ENCODE peak calls at places on chromosome 21, in eight cellular contexts. One of them, this sample, is unnamed.
A peak's percentile ranks its signal among the peaks of the same experiment; 100 is the strongest.

GRCh38 chr21:28431527-28432200 is 561.0 kb downstream of the LTN1 start:
- DNase-seq in colonic mucosa: no peak
- DNase-seq in HEK293T: no peak
- DNase-seq in T-cell: no peak
- DNase-seq in HTR-8/SVneo: no peak
- DNase-seq in natural killer cell: no peak
- DNase-seq in HAP-1: no peak
- DNase-seq in left cardiac atrium: no peak
- DNase-seq in this sample: no peak

GRCh38 chr21:43815107-43815742 is 25.8 kb downstream of the RRP1 start:
- DNase-seq in colonic mucosa: no peak
- DNase-seq in HEK293T: no peak
- DNase-seq in T-cell: no peak
- DNase-seq in HTR-8/SVneo: no peak
- DNase-seq in natural killer cell: no peak
- DNase-seq in HAP-1: no peak
- DNase-seq in left cardiac atrium: no peak
- DNase-seq in this sample: no peak

GRCh38 chr21:44952116-44952928 is 12.5 kb downstream of the SLX9 start:
- DNase-seq in colonic mucosa: no peak
- DNase-seq in HEK293T: no peak
- DNase-seq in T-cell: no peak
- DNase-seq in HTR-8/SVneo: no peak
- DNase-seq in natural killer cell: no peak
- DNase-seq in HAP-1: no peak
- DNase-seq in left cardiac atrium: peak; percentile 72
- DNase-seq in this sample: peak; percentile 62

GRCh38 chr21:15061747-15062146 is 3.1 kb downstream of the NRIP1 start:
- DNase-seq in colonic mucosa: no peak
- DNase-seq in HEK293T: no peak
- DNase-seq in T-cell: no peak
- DNase-seq in HTR-8/SVneo: no peak
- DNase-seq in natural killer cell: no peak
- DNase-seq in HAP-1: no peak
- DNase-seq in left cardiac atrium: no peak
- DNase-seq in this sample: no peak

GRCh38 chr21:16773206-16773605 is 739.6 kb upstream of the CXADR start:
- DNase-seq in colonic mucosa: no peak
- DNase-seq in HEK293T: no peak
- DNase-seq in T-cell: no peak
- DNase-seq in HTR-8/SVneo: peak; percentile 3
- DNase-seq in natural killer cell: no peak
- DNase-seq in HAP-1: no peak
- DNase-seq in left cardiac atrium: no peak
- DNase-seq in this sample: no peak

GRCh38 chr21:44514218-44514520 is 25.8 kb downstream of the KRTAP10-1 start:
- DNase-seq in colonic mucosa: no peak
- DNase-seq in HEK293T: no peak
- DNase-seq in T-cell: no peak
- DNase-seq in HTR-8/SVneo: no peak
- DNase-seq in natural killer cell: no peak
- DNase-seq in HAP-1: no peak
- DNase-seq in left cardiac atrium: no peak
- DNase-seq in this sample: peak; percentile 65

GRCh38 chr21:32192291-32192690 is 86.6 kb downstream of the MIS18A start:
- DNase-seq in colonic mucosa: no peak
- DNase-seq in HEK293T: no peak
- DNase-seq in T-cell: no peak
- DNase-seq in HTR-8/SVneo: no peak
- DNase-seq in natural killer cell: no peak
- DNase-seq in HAP-1: no peak
- DNase-seq in left cardiac atrium: no peak
- DNase-seq in this sample: no peak

GRCh38 chr21:40049031-40049958 is 182.1 kb downstream of the PCP4 start:
- DNase-seq in colonic mucosa: no peak
- DNase-seq in HEK293T: no peak
- DNase-seq in T-cell: no peak
- DNase-seq in HTR-8/SVneo: no peak
- DNase-seq in natural killer cell: no peak
- DNase-seq in HAP-1: no peak
- DNase-seq in left cardiac atrium: no peak
- DNase-seq in this sample: no peak

GRCh38 chr21:34974162-34974981 is 74.7 kb downstream of the RUNX1 start:
- DNase-seq in colonic mucosa: no peak
- DNase-seq in HEK293T: no peak
- DNase-seq in T-cell: peak; percentile 30
- DNase-seq in HTR-8/SVneo: no peak
- DNase-seq in natural killer cell: peak; percentile 31
- DNase-seq in HAP-1: no peak
- DNase-seq in left cardiac atrium: no peak
- DNase-seq in this sample: no peak

GRCh38 chr21:31232344-31232743 is 111.7 kb downstream of the TIAM1 start:
- DNase-seq in colonic mucosa: no peak
- DNase-seq in HEK293T: no peak
- DNase-seq in T-cell: no peak
- DNase-seq in HTR-8/SVneo: no peak
- DNase-seq in natural killer cell: no peak
- DNase-seq in HAP-1: no peak
- DNase-seq in left cardiac atrium: no peak
- DNase-seq in this sample: no peak

GRCh38 chr21:38956791-38957571 is 151.3 kb downstream of the ETS2 start:
- DNase-seq in colonic mucosa: peak; percentile 68
- DNase-seq in HEK293T: no peak
- DNase-seq in T-cell: no peak
- DNase-seq in HTR-8/SVneo: no peak
- DNase-seq in natural killer cell: no peak
- DNase-seq in HAP-1: no peak
- DNase-seq in left cardiac atrium: peak; percentile 54
- DNase-seq in this sample: no peak

GRCh38 chr21:46127239-46128105 is 27.9 kb downstream of the FTCD start:
- DNase-seq in colonic mucosa: no peak
- DNase-seq in HEK293T: no peak
- DNase-seq in T-cell: no peak
- DNase-seq in HTR-8/SVneo: no peak
- DNase-seq in natural killer cell: no peak
- DNase-seq in HAP-1: no peak
- DNase-seq in left cardiac atrium: peak; percentile 22
- DNase-seq in this sample: peak; percentile 64

GRCh38 chr21:30478015-30478414 is 2.2 kb downstream of the KRTAP19-1 start:
- DNase-seq in colonic mucosa: no peak
- DNase-seq in HEK293T: no peak
- DNase-seq in T-cell: no peak
- DNase-seq in HTR-8/SVneo: no peak
- DNase-seq in natural killer cell: no peak
- DNase-seq in HAP-1: no peak
- DNase-seq in left cardiac atrium: no peak
- DNase-seq in this sample: no peak

GRCh38 chr21:8992731-8993174 is 1528.6 kb upstream of the TPTE start:
- DNase-seq in colonic mucosa: no peak
- DNase-seq in HEK293T: peak; percentile 31
- DNase-seq in T-cell: no peak
- DNase-seq in HTR-8/SVneo: no peak
- DNase-seq in natural killer cell: no peak
- DNase-seq in HAP-1: no peak
- DNase-seq in left cardiac atrium: no peak
- DNase-seq in this sample: no peak

GRCh38 chr21:46061950-46062349 is 36.0 kb upstream of the COL6A2 start:
- DNase-seq in colonic mucosa: no peak
- DNase-seq in HEK293T: no peak
- DNase-seq in T-cell: no peak
- DNase-seq in HTR-8/SVneo: no peak
- DNase-seq in natural killer cell: no peak
- DNase-seq in HAP-1: no peak
- DNase-seq in left cardiac atrium: no peak
- DNase-seq in this sample: no peak

GRCh38 chr21:46254208-46254975 is 25.8 kb upstream of the LSS start:
- DNase-seq in colonic mucosa: no peak
- DNase-seq in HEK293T: no peak
- DNase-seq in T-cell: no peak
- DNase-seq in HTR-8/SVneo: no peak
- DNase-seq in natural killer cell: no peak
- DNase-seq in HAP-1: no peak
- DNase-seq in left cardiac atrium: no peak
- DNase-seq in this sample: no peak

GRCh38 chr21:45304161-45304830 is 16.6 kb upstream of the POFUT2 start:
- DNase-seq in colonic mucosa: no peak
- DNase-seq in HEK293T: no peak
- DNase-seq in T-cell: no peak
- DNase-seq in HTR-8/SVneo: no peak
- DNase-seq in natural killer cell: no peak
- DNase-seq in HAP-1: no peak
- DNase-seq in left cardiac atrium: peak; percentile 20
- DNase-seq in this sample: peak; percentile 48

GRCh38 chr21:41152149-41152548 is 15.8 kb upstream of the BACE2 start:
- DNase-seq in colonic mucosa: no peak
- DNase-seq in HEK293T: no peak
- DNase-seq in T-cell: no peak
- DNase-seq in HTR-8/SVneo: no peak
- DNase-seq in natural killer cell: no peak
- DNase-seq in HAP-1: no peak
- DNase-seq in left cardiac atrium: no peak
- DNase-seq in this sample: no peak

GRCh38 chr21:36087362-36088138 is 17.7 kb downstream of the CBR1 start:
- DNase-seq in colonic mucosa: no peak
- DNase-seq in HEK293T: no peak
- DNase-seq in T-cell: no peak
- DNase-seq in HTR-8/SVneo: no peak
- DNase-seq in natural killer cell: no peak
- DNase-seq in HAP-1: no peak
- DNase-seq in left cardiac atrium: no peak
- DNase-seq in this sample: no peak